ENCODE peak calls at places on chromosomes 5 and 9, in nine cellular contexts. One of them, this sample, is unnamed.

GRCh38 chr5:143106175-143106574 is 297.3 kb downstream of the NR3C1 start:
- DNase-seq in right atrium auricular region: no peak
- DNase-seq in cardiac muscle cell: peak
- DNase-seq in ovary: peak
- DNase-seq in HFF-Myc: peak
- DNase-seq in GM23338: peak
- DNase-seq in heart left ventricle: peak
- DNase-seq in cardiac fibroblast: peak
- DNase-seq in epithelial cell of esophagus: peak
- DNase-seq in this sample: peak

GRCh38 chr5:111058064-111058463 is 13.4 kb upstream of the TSLP start:
- DNase-seq in right atrium auricular region: no peak
- DNase-seq in cardiac muscle cell: no peak
- DNase-seq in ovary: no peak
- DNase-seq in HFF-Myc: no peak
- DNase-seq in GM23338: no peak
- DNase-seq in heart left ventricle: no peak
- DNase-seq in cardiac fibroblast: no peak
- DNase-seq in epithelial cell of esophagus: no peak
- DNase-seq in this sample: no peak

GRCh38 chr5:142529626-142530278 is 156.1 kb downstream of the FGF1 start:
- DNase-seq in right atrium auricular region: no peak
- DNase-seq in cardiac muscle cell: peak
- DNase-seq in ovary: no peak
- DNase-seq in HFF-Myc: no peak
- DNase-seq in GM23338: no peak
- DNase-seq in heart left ventricle: no peak
- DNase-seq in cardiac fibroblast: peak
- DNase-seq in epithelial cell of esophagus: peak
- DNase-seq in this sample: no peak

GRCh38 chr5:154945695-154946301 is 4.9 kb downstream of the MRPL22 start:
- DNase-seq in right atrium auricular region: no peak
- DNase-seq in cardiac muscle cell: peak
- DNase-seq in ovary: no peak
- DNase-seq in HFF-Myc: no peak
- DNase-seq in GM23338: peak
- DNase-seq in heart left ventricle: no peak
- DNase-seq in cardiac fibroblast: peak
- DNase-seq in epithelial cell of esophagus: peak
- DNase-seq in this sample: no peak

GRCh38 chr5:543755-544674 is 19.8 kb upstream of the SLC9A3 start:
- DNase-seq in right atrium auricular region: peak
- DNase-seq in cardiac muscle cell: no peak
- DNase-seq in ovary: no peak
- DNase-seq in HFF-Myc: no peak
- DNase-seq in GM23338: no peak
- DNase-seq in heart left ventricle: peak
- DNase-seq in cardiac fibroblast: no peak
- DNase-seq in epithelial cell of esophagus: no peak
- DNase-seq in this sample: no peak

GRCh38 chr5:103867857-103868598 is 305.4 kb upstream of the NUDT12 start:
- DNase-seq in right atrium auricular region: no peak
- DNase-seq in cardiac muscle cell: no peak
- DNase-seq in ovary: no peak
- DNase-seq in HFF-Myc: no peak
- DNase-seq in GM23338: no peak
- DNase-seq in heart left ventricle: no peak
- DNase-seq in cardiac fibroblast: no peak
- DNase-seq in epithelial cell of esophagus: no peak
- DNase-seq in this sample: no peak

GRCh38 chr9:105046907-105047651 is 119.1 kb upstream of the ABCA1 start:
- DNase-seq in right atrium auricular region: no peak
- DNase-seq in cardiac muscle cell: no peak
- DNase-seq in ovary: no peak
- DNase-seq in HFF-Myc: no peak
- DNase-seq in GM23338: no peak
- DNase-seq in heart left ventricle: no peak
- DNase-seq in cardiac fibroblast: no peak
- DNase-seq in epithelial cell of esophagus: peak
- DNase-seq in this sample: no peak

GRCh38 chr9:95940265-95940664 is 64.8 kb downstream of the ERCC6L2 start:
- DNase-seq in right atrium auricular region: no peak
- DNase-seq in cardiac muscle cell: no peak
- DNase-seq in ovary: no peak
- DNase-seq in HFF-Myc: no peak
- DNase-seq in GM23338: no peak
- DNase-seq in heart left ventricle: no peak
- DNase-seq in cardiac fibroblast: peak
- DNase-seq in epithelial cell of esophagus: no peak
- DNase-seq in this sample: no peak

GRCh38 chr9:128001411-128002298 is 20.9 kb upstream of the EEIG1 start:
- DNase-seq in right atrium auricular region: no peak
- DNase-seq in cardiac muscle cell: peak
- DNase-seq in ovary: no peak
- DNase-seq in HFF-Myc: peak
- DNase-seq in GM23338: peak
- DNase-seq in heart left ventricle: no peak
- DNase-seq in cardiac fibroblast: peak
- DNase-seq in epithelial cell of esophagus: peak
- DNase-seq in this sample: peak

GRCh38 chr5:1315709-1316587 is 21.1 kb upstream of the TERT start:
- DNase-seq in right atrium auricular region: no peak
- DNase-seq in cardiac muscle cell: peak
- DNase-seq in ovary: no peak
- DNase-seq in HFF-Myc: no peak
- DNase-seq in GM23338: peak
- DNase-seq in heart left ventricle: no peak
- DNase-seq in cardiac fibroblast: peak
- DNase-seq in epithelial cell of esophagus: peak
- DNase-seq in this sample: no peak

GRCh38 chr9:136235709-136236455 is 9.7 kb downstream of the QSOX2 start:
- DNase-seq in right atrium auricular region: no peak
- DNase-seq in cardiac muscle cell: no peak
- DNase-seq in ovary: no peak
- DNase-seq in HFF-Myc: no peak
- DNase-seq in GM23338: no peak
- DNase-seq in heart left ventricle: no peak
- DNase-seq in cardiac fibroblast: no peak
- DNase-seq in epithelial cell of esophagus: no peak
- DNase-seq in this sample: no peak

GRCh38 chr5:82405618-82406199 is 127.6 kb upstream of the RPS23 start:
- DNase-seq in right atrium auricular region: no peak
- DNase-seq in cardiac muscle cell: peak
- DNase-seq in ovary: no peak
- DNase-seq in HFF-Myc: no peak
- DNase-seq in GM23338: no peak
- DNase-seq in heart left ventricle: no peak
- DNase-seq in cardiac fibroblast: peak
- DNase-seq in epithelial cell of esophagus: peak
- DNase-seq in this sample: peak

GRCh38 chr9:13427587-13427986 is 148.1 kb upstream of the MPDZ start:
- DNase-seq in right atrium auricular region: no peak
- DNase-seq in cardiac muscle cell: peak
- DNase-seq in ovary: no peak
- DNase-seq in HFF-Myc: peak
- DNase-seq in GM23338: peak
- DNase-seq in heart left ventricle: no peak
- DNase-seq in cardiac fibroblast: peak
- DNase-seq in epithelial cell of esophagus: peak
- DNase-seq in this sample: peak

GRCh38 chr5:53087596-53087995 is 22.0 kb downstream of the MOCS2 start:
- DNase-seq in right atrium auricular region: no peak
- DNase-seq in cardiac muscle cell: peak
- DNase-seq in ovary: no peak
- DNase-seq in HFF-Myc: no peak
- DNase-seq in GM23338: no peak
- DNase-seq in heart left ventricle: no peak
- DNase-seq in cardiac fibroblast: no peak
- DNase-seq in epithelial cell of esophagus: no peak
- DNase-seq in this sample: no peak

GRCh38 chr9:1057910-1058309 is 7.8 kb downstream of the DMRT2 start:
- DNase-seq in right atrium auricular region: no peak
- DNase-seq in cardiac muscle cell: no peak
- DNase-seq in ovary: no peak
- DNase-seq in HFF-Myc: no peak
- DNase-seq in GM23338: no peak
- DNase-seq in heart left ventricle: no peak
- DNase-seq in cardiac fibroblast: no peak
- DNase-seq in epithelial cell of esophagus: peak
- DNase-seq in this sample: no peak

GRCh38 chr9:133104718-133105460 is 16.2 kb downstream of the RALGDS start:
- DNase-seq in right atrium auricular region: no peak
- DNase-seq in cardiac muscle cell: no peak
- DNase-seq in ovary: no peak
- DNase-seq in HFF-Myc: no peak
- DNase-seq in GM23338: no peak
- DNase-seq in heart left ventricle: no peak
- DNase-seq in cardiac fibroblast: no peak
- DNase-seq in epithelial cell of esophagus: no peak
- DNase-seq in this sample: no peak

GRCh38 chr5:5341531-5342292 is 80.8 kb upstream of the ICE1 start:
- DNase-seq in right atrium auricular region: no peak
- DNase-seq in cardiac muscle cell: peak
- DNase-seq in ovary: no peak
- DNase-seq in HFF-Myc: no peak
- DNase-seq in GM23338: no peak
- DNase-seq in heart left ventricle: no peak
- DNase-seq in cardiac fibroblast: no peak
- DNase-seq in epithelial cell of esophagus: peak
- DNase-seq in this sample: no peak

GRCh38 chr9:70119786-70120185 is 76.1 kb downstream of the MAMDC2 start:
- DNase-seq in right atrium auricular region: no peak
- DNase-seq in cardiac muscle cell: no peak
- DNase-seq in ovary: no peak
- DNase-seq in HFF-Myc: no peak
- DNase-seq in GM23338: no peak
- DNase-seq in heart left ventricle: no peak
- DNase-seq in cardiac fibroblast: no peak
- DNase-seq in epithelial cell of esophagus: no peak
- DNase-seq in this sample: no peak

DNA sequence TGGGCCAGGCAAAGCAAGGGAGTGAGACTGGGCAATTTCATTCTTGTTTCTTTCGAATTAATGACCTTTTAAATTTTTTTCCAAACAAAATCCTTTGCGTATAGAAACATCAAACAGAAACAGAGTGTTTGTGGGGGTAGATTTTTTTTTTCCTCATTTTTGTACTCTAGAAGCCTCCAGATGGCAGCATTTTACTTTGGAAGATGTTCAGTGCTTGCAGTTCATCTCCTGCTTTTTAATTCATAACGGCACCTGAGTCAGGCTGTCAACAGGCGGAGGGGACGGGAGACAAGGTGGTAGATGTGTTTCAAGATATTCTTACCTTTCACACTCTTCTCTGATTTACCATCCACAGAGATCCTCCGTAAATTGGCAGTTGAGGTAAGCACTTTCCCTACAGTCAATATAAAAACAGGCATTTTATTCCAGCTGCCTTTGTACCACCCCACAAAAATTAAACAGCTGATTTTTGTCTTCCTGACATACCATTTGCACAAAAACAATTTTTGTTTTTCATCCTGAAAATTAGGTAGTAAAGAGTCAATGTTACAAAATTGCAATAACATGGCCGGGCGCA is 99.5 kb upstream of the FBXL17 start:
- DNase-seq in right atrium auricular region: no peak
- DNase-seq in cardiac muscle cell: peak
- DNase-seq in ovary: no peak
- DNase-seq in HFF-Myc: no peak
- DNase-seq in GM23338: peak
- DNase-seq in heart left ventricle: no peak
- DNase-seq in cardiac fibroblast: peak
- DNase-seq in epithelial cell of esophagus: peak
- DNase-seq in this sample: peak
- TF ChIP-seq CTCF in right atrium auricular region: peak
- TF ChIP-seq CTCF in cardiac muscle cell: peak
- TF ChIP-seq CTCF in ovary: no peak
- TF ChIP-seq CTCF in HFF-Myc: peak
- TF ChIP-seq CTCF in GM23338: peak
- TF ChIP-seq CTCF in heart left ventricle: peak
- TF ChIP-seq CTCF in cardiac fibroblast: peak
- TF ChIP-seq CTCF in epithelial cell of esophagus: peak
- TF ChIP-seq CTCF in this sample: peak

GRCh38 chr5:129460121-129460950 is at the start of gene ADAMTS19:
- DNase-seq in right atrium auricular region: no peak
- DNase-seq in cardiac muscle cell: peak
- DNase-seq in ovary: peak
- DNase-seq in HFF-Myc: no peak
- DNase-seq in GM23338: peak
- DNase-seq in heart left ventricle: no peak
- DNase-seq in cardiac fibroblast: peak
- DNase-seq in epithelial cell of esophagus: peak
- DNase-seq in this sample: no peak
- H3K4me3 ChIP-seq in right atrium auricular region: peak
- H3K4me3 ChIP-seq in cardiac muscle cell: peak
- H3K4me3 ChIP-seq in ovary: peak
- H3K4me3 ChIP-seq in HFF-Myc: peak
- H3K4me3 ChIP-seq in GM23338: peak
- H3K4me3 ChIP-seq in heart left ventricle: peak
- H3K4me3 ChIP-seq in cardiac fibroblast: peak
- H3K4me3 ChIP-seq in epithelial cell of esophagus: peak
- H3K4me3 ChIP-seq in this sample: peak

DNA sequence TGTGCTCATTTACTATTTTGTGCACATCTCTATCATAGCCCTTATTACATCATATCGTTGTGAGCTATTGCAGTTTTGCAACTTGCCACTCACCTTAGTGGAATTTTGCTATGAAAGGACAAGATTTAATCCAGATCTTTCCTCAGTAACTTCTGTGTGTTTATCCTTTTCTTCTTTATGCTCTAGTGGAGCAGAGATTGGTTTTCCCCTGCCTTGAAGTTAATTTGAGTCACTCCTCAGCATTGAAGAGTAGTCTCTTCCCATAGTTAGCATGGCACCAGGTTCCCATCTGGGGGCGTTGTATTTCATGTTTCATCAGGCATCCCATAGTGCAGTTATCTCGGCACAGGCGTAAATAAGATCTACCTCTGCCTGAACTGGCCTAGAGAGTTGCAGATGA is 510.4 kb downstream of the PSAT1 start:
- DNase-seq in right atrium auricular region: no peak
- DNase-seq in cardiac muscle cell: no peak
- DNase-seq in ovary: no peak
- DNase-seq in HFF-Myc: no peak
- DNase-seq in GM23338: no peak
- DNase-seq in heart left ventricle: no peak
- DNase-seq in cardiac fibroblast: peak
- DNase-seq in epithelial cell of esophagus: no peak
- DNase-seq in this sample: no peak
- TF ChIP-seq CTCF in right atrium auricular region: no peak
- TF ChIP-seq CTCF in cardiac muscle cell: no peak
- TF ChIP-seq CTCF in ovary: no peak
- TF ChIP-seq CTCF in HFF-Myc: no peak
- TF ChIP-seq CTCF in GM23338: peak
- TF ChIP-seq CTCF in heart left ventricle: no peak
- TF ChIP-seq CTCF in cardiac fibroblast: no peak
- TF ChIP-seq CTCF in epithelial cell of esophagus: no peak
- TF ChIP-seq CTCF in this sample: no peak

DNA sequence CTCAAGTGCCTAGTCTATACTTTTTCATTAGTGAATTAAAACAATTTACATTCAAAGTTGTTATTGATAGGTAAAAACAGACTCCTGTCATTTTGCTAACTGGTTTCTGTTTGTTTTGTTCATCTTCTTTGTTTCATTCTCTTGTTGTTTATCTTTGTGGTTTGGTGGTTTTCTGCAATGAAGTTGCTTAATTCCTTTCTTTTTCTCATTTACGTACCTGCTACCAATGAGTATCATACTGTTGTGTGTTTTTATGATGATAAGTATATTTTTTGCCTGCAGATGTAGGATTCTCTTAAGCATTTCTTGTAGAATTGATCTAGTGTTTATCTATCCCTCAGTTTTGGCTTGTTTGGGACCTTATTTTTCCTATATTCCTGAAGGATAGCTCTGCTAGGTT is 2230.0 kb downstream of the MAT2B start:
- DNase-seq in right atrium auricular region: no peak
- DNase-seq in cardiac muscle cell: no peak
- DNase-seq in ovary: no peak
- DNase-seq in HFF-Myc: no peak
- DNase-seq in GM23338: no peak
- DNase-seq in heart left ventricle: no peak
- DNase-seq in cardiac fibroblast: no peak
- DNase-seq in epithelial cell of esophagus: no peak
- DNase-seq in this sample: no peak
- H3K4me3 ChIP-seq in right atrium auricular region: no peak
- H3K4me3 ChIP-seq in cardiac muscle cell: no peak
- H3K4me3 ChIP-seq in ovary: no peak
- H3K4me3 ChIP-seq in HFF-Myc: no peak
- H3K4me3 ChIP-seq in GM23338: no peak
- H3K4me3 ChIP-seq in heart left ventricle: no peak
- H3K4me3 ChIP-seq in cardiac fibroblast: no peak
- H3K4me3 ChIP-seq in epithelial cell of esophagus: no peak
- H3K4me3 ChIP-seq in this sample: no peak

This sample was measured in astrocyte of the cerebellum.